ENCODE peak calls at places on chromosomes 12 and 14, in six cellular contexts. M is epithelial cell of esophagus, Y is right lobe of liver, A is tibial nerve, I is GM06990, N is progenitor cell of endocrine pancreas. Q is an unnamed sample.

GRCh38 chr14:74981833-74982232 is 20.9 kb upstream of the EIF2B2 start:
- DNase-seq in M (no peak), Y (no peak), A (no peak), I (no peak), N (no peak), Q (no peak)

GRCh38 chr14:32478027-32478426 is 148.9 kb downstream of the AKAP6 start:
- DNase-seq in M (peak), Y (no peak), A (no peak), I (no peak), N (no peak), Q (no peak)

GRCh38 chr12:80432061-80432460 is 12.0 kb upstream of the PTPRQ start:
- DNase-seq in M (no peak), Y (no peak), A (no peak), I (no peak), N (no peak), Q (no peak)

GRCh38 chr14:31263485-31264133 is 56.0 kb upstream of the HECTD1 start:
- DNase-seq in M (peak), Y (no peak), A (peak), I (no peak), N (no peak), Q (no peak)

GRCh38 chr12:49201595-49202295 is 12.9 kb upstream of the TUBA1A start:
- DNase-seq in M (peak), Y (no peak), A (no peak), I (no peak), N (no peak), Q (no peak)

GRCh38 chr12:3122841-3123678 is 45.9 kb downstream of the TSPAN9 start:
- DNase-seq in M (peak), Y (no peak), A (peak), I (no peak), N (no peak), Q (no peak)

GRCh38 chr12:119157528-119157927 is 21.2 kb upstream of the HSPB8 start:
- DNase-seq in M (no peak), Y (no peak), A (no peak), I (no peak), N (no peak), Q (no peak)

GRCh38 chr12:28035483-28035882 is 63.0 kb upstream of the PTHLH start:
- DNase-seq in M (peak), Y (no peak), A (no peak), I (no peak), N (no peak), Q (no peak)

GRCh38 chr12:54660320-54660962 is 12.3 kb upstream of the DCD start:
- DNase-seq in M (no peak), Y (peak), A (no peak), I (no peak), N (no peak), Q (no peak)

GRCh38 chr12:57475271-57476161 is 4.2 kb downstream of the ARHGAP9 start:
- DNase-seq in M (no peak), Y (no peak), A (no peak), I (no peak), N (no peak), Q (peak)

GRCh38 chr14:93133476-93133875 is 17.8 kb upstream of the ITPK1 start:
- DNase-seq in M (peak), Y (peak), A (no peak), I (no peak), N (no peak), Q (no peak)

GRCh38 chr12:101181776-101182175 is 28.3 kb downstream of the SLC5A8 start:
- DNase-seq in M (no peak), Y (no peak), A (no peak), I (no peak), N (no peak), Q (no peak)

GRCh38 chr12:70756118-70756517 is 118.9 kb upstream of the PTPRB start:
- DNase-seq in M (peak), Y (no peak), A (no peak), I (no peak), N (no peak), Q (no peak)

GRCh38 chr14:48955857-48956256 is 630.3 kb downstream of the RPS29 start:
- DNase-seq in M (no peak), Y (no peak), A (no peak), I (no peak), N (no peak), Q (no peak)

GRCh38 chr12:10364839-10365681 is 24.8 kb downstream of the KLRK1 start:
- DNase-seq in M (peak), Y (no peak), A (peak), I (peak), N (no peak), Q (peak)

GRCh38 chr12:3281588-3282150 is 204.5 kb downstream of the TSPAN9 start:
- DNase-seq in M (no peak), Y (no peak), A (no peak), I (no peak), N (no peak), Q (no peak)

GRCh38 chr12:5096241-5096880 is 52.7 kb downstream of the KCNA5 start:
- DNase-seq in M (no peak), Y (no peak), A (no peak), I (no peak), N (no peak), Q (no peak)

GRCh38 chr12:21607701-21608100 is 3.1 kb upstream of the GYS2 start:
- DNase-seq in M (peak), Y (no peak), A (no peak), I (no peak), N (no peak), Q (no peak)

GRCh38 chr12:119804011-119804641 is 73.0 kb downstream of the CIT start:
- DNase-seq in M (peak), Y (no peak), A (peak), I (peak), N (peak), Q (no peak)

GRCh38 chr12:82207556-82207955 is 150.6 kb downstream of the CCDC59 start:
- DNase-seq in M (no peak), Y (no peak), A (no peak), I (no peak), N (no peak), Q (no peak)

GRCh38 chr14:52917732-52918131 is 33.1 kb downstream of the FERMT2 start:
- DNase-seq in M (peak), Y (no peak), A (peak), I (no peak), N (no peak), Q (no peak)

GRCh38 chr14:20905661-20906060 is 14.5 kb downstream of the RNASE3 start:
- DNase-seq in M (no peak), Y (no peak), A (no peak), I (no peak), N (no peak), Q (no peak)

GRCh38 chr14:49892301-49892635 is 614 bp upstream of the ARF6 start:
- DNase-seq in M (peak), Y (no peak), A (peak), I (no peak), N (no peak), Q (peak)

DNA sequence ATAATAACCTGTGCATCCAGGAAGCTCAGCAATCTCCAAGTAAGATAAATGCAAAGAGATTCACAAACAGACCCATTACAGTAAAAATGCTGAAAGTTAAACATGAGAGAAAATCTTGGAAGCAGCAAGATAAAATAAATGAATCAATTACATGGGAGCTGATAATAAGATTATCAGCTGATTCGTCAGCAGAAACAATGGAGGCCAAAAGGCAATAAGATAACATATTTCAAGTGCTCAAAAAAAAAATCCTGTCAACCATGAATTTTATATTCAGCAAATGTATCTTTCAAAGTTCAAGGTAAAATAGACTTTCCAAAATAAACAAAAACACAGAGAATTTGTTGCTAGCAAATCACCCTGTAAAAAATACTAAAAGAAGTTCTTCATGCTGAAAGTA is 36.4 kb upstream of the MBIP start:
- DNase-seq in M (no peak), Y (no peak), A (no peak), I (no peak), N (no peak), Q (no peak)
- TF ChIP-seq CTCF in M (no peak), Y (no peak), A (no peak), I (no peak), N (no peak), Q (no peak)

DNA sequence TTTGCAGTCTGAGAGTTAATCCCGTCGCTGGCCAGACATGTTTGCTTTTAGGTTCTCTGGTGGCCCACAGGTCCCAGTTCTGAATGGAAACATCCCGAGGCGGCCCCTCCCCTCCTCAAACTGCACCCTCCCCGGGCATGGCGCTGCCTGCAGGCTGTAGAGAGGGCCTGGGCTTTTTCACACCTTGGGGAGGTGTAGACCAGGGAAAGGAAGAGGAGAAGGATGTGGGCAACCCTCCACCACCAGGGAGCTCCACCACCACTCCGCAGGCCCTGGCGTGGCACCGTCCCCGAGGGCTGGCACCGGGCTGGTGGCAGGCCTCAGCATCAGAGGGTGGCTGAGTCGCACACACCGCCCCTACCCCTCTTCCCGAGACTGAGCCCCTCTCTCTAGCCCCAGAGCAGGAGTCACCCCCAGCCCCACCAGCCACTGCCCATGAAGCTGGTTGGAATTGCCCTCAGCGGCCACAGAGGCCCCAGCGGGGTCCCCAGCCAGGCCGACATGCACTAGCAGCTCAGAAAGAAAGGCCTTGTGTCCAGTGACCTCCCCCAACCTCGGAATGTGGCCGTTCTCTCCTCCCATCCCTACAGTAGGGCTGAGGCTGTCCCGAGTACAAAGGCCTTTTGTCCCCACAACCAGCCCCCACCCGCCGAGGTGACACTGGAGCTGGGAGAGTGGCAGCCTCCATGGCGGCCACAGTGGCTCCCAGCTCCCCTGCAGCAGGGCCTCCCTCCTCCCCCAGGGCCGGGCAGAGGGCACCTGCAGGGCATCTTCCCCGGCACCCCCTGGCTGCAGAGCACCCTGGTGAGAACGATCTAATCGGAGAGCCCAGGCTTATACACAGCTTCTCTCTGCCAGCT is 23.5 kb upstream of the INF2 start:
- DNase-seq in M (peak), Y (peak), A (peak), I (peak), N (peak), Q (peak)
- TF ChIP-seq CTCF in M (peak), Y (peak), A (peak), I (peak), N (peak), Q (no peak)

GRCh38 chr12:105288311-105288996 is 42.0 kb upstream of the C12orf75 start:
- DNase-seq in M (no peak), Y (no peak), A (no peak), I (no peak), N (no peak), Q (no peak)

GRCh38 chr12:105292705-105293104 is 37.8 kb upstream of the C12orf75 start:
- DNase-seq in M (no peak), Y (no peak), A (no peak), I (no peak), N (no peak), Q (no peak)

GRCh38 chr12:105294164-105294563 is 36.3 kb upstream of the C12orf75 start:
- DNase-seq in M (no peak), Y (no peak), A (no peak), I (no peak), N (no peak), Q (no peak)

GRCh38 chr12:105289114-105289904 is 41.2 kb upstream of the C12orf75 start:
- DNase-seq in M (peak), Y (no peak), A (no peak), I (no peak), N (no peak), Q (no peak)

DNA sequence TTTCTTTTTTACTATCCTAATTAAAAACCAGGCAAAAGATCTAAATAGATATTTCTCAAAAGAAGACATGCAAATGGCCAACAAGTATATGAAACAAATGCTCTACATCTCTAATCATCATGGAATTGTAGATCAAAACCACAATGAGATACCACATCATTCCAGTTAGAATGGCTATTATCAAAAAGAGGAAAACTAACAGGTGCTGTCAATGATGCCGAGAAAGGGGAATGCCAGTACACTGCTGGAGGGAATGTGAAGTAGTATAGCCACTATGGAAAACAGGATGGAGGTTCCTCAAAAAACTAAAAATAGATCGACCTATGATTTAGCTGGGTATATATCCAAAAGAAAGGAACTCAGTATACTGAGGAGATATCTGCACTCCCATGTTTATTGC is 39.0 kb upstream of the C12orf75 start:
- DNase-seq in M (no peak), Y (no peak), A (no peak), I (no peak), N (no peak), Q (no peak)
- TF ChIP-seq CTCF in M (no peak), Y (no peak), A (no peak), I (no peak), N (no peak), Q (no peak)

GRCh38 chr14:104072586-104072985 is 12.9 kb upstream of the ASPG start:
- DNase-seq in M (no peak), Y (no peak), A (no peak), I (no peak), N (no peak), Q (no peak)

GRCh38 chr14:104078031-104078455 is 7.5 kb upstream of the ASPG start:
- DNase-seq in M (peak), Y (peak), A (peak), I (peak), N (peak), Q (peak)

GRCh38 chr14:104076743-104077142 is 8.8 kb upstream of the ASPG start:
- DNase-seq in M (no peak), Y (no peak), A (no peak), I (no peak), N (no peak), Q (no peak)

GRCh38 chr14:104073764-104074163 is 11.7 kb upstream of the ASPG start:
- DNase-seq in M (no peak), Y (no peak), A (no peak), I (no peak), N (no peak), Q (no peak)

GRCh38 chr14:104075530-104076151 is 9.9 kb upstream of the ASPG start:
- DNase-seq in M (peak), Y (no peak), A (no peak), I (no peak), N (no peak), Q (no peak)
- TF ChIP-seq CTCF in M (peak), Y (peak), A (no peak), I (peak), N (peak), Q (peak)

Q was measured in GM10248.